ENCODE peak calls at places on chromosomes 3 and 15, in four cellular contexts. R, K, M and E are unnamed samples.

GRCh38 chr3:170811928-170812591 is 57.9 kb downstream of the RPL22L1 start:
- DNase-seq in R (peak), K (peak), M (peak), E (peak)

GRCh38 chr3:14212032-14212431 is 33.4 kb downstream of the LSM3 start:
- DNase-seq in R (no peak), K (no peak), M (no peak), E (no peak)

GRCh38 chr15:58755350-58755749 is 5.8 kb upstream of the ADAM10 start:
- DNase-seq in R (no peak), K (no peak), M (no peak), E (no peak)

GRCh38 chr3:85342915-85343314 is 384.1 kb downstream of the CADM2 start:
- DNase-seq in R (no peak), K (peak), M (peak), E (no peak)

GRCh38 chr15:72271895-72272212 is 500 bp downstream of the PARP6 start:
- DNase-seq in R (peak), K (peak), M (no peak), E (peak)

GRCh38 chr3:168977696-168978374 is 685.7 kb downstream of the MECOM start:
- DNase-seq in R (peak), K (no peak), M (no peak), E (peak)

GRCh38 chr3:143414571-143415253 is 295.1 kb downstream of the CHST2 start:
- DNase-seq in R (no peak), K (no peak), M (no peak), E (no peak)

GRCh38 chr15:68802373-68802772 is 18.3 kb downstream of the ANP32A start:
- DNase-seq in R (no peak), K (peak), M (no peak), E (no peak)

GRCh38 chr3:160224256-160224655 is 966 bp upstream of the C3orf80 start:
- DNase-seq in R (no peak), K (peak), M (no peak), E (no peak)

GRCh38 chr3:160224811-160225180 is 426 bp upstream of the C3orf80 start:
- DNase-seq in R (no peak), K (no peak), M (no peak), E (no peak)

GRCh38 chr3:160226740-160227048 is 1.5 kb downstream of the C3orf80 start:
- DNase-seq in R (no peak), K (no peak), M (no peak), E (no peak)

GRCh38 chr3:160226026-160226739 is 961 bp downstream of the C3orf80 start:
- DNase-seq in R (no peak), K (peak), M (peak), E (no peak)

DNA sequence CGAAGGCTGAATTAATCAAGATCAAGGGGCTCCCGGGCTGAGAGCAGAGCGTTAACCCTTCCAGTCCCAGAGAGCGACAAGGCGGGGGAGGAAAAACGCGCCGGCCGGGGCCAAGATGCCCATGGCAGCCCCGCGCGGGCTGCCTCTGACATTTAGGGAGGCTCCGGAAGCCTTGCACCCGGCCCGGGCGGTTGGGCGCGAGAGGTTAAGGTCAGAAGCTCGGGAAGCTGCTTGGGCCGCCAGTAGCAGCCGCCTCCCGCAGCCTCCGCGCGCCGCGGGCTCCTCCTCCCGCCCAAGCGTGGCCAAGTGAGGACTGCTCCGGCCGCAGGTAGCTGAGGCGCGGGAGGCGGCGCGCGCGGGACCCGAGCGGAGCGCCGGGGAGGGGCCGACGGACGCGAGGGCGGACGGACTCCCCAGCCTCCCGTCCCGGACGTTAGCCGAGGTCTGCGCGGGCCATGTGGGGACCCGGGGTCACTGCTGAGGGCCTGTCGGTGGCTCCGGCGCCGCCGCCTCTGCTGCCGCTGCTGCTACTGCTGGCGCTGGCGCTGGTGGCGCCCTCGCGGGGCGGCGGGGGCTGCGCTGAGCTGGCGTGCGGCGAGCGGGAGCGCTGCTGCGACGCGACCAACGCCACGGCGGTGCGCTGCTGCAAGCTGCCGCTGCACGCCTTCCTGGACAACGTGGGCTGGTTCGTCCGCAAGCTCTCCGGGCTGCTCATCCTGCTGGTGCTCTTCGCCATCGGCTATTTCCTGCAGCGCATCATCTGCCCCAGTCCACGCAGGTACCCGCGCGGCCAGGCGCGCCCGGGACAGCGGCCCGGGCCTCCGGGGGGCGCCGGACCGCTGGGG is at the start of gene C3orf80:
- DNase-seq in R (peak), K (peak), M (peak), E (peak)
- TF ChIP-seq CTCF in R (no peak), K (peak), M (no peak), E (no peak)

DNA sequence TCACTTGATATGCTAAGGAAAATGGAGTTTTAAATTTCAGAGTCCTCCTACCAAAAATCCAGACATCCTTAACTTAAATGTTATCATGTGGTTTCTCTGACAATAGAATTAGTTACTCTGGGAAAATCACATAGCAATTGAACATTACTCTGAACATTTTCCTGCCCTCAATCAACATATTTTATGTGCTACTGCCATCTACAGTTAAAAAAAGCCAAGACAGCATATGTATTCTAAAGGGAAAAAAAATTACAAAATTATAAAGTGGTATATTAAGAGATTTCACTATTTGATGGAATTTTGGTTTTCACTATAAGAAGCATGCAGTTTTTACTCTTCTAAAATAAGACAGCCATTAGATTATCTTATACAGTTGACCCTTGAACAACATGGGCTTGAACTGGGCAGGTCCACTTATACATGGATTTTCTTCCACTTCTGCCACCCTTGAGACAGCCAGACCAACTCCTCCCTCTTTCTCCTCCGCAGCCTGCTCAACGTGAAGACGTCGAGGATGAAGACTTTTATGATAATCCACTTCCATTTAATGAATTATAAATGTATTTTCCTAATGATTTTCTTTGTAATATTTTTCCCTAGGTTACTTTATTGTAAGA is 122.3 kb downstream of the ATP1B3 start:
- DNase-seq in R (peak), K (no peak), M (no peak), E (peak)
- TF ChIP-seq CTCF in R (peak), K (no peak), M (no peak), E (peak)

GRCh38 chr3:51819709-51820406 is 40.8 kb upstream of the IQCF6 start:
- DNase-seq in R (no peak), K (peak), M (peak), E (no peak)
- TF ChIP-seq CTCF in R (no peak), K (peak), M (peak), E (peak)

GRCh38 chr3:11643212-11644087 is at the start of gene VGLL4:
- DNase-seq in R (peak), K (peak), M (peak), E (peak)
- TF ChIP-seq CTCF in R (peak), K (peak), M (no peak), E (peak)

GRCh38 chr15:57306305-57306943 is 69.9 kb upstream of the CGNL1 start:
- DNase-seq in R (peak), K (peak), M (peak), E (peak)

GRCh38 chr15:57305009-57305408 is 71.3 kb upstream of the CGNL1 start:
- DNase-seq in R (no peak), K (no peak), M (no peak), E (no peak)

GRCh38 chr15:57310876-57311275 is 65.4 kb upstream of the CGNL1 start:
- DNase-seq in R (no peak), K (no peak), M (no peak), E (no peak)

GRCh38 chr15:57307527-57308193 is 68.6 kb upstream of the CGNL1 start:
- DNase-seq in R (no peak), K (peak), M (no peak), E (no peak)

GRCh38 chr15:57306944-57307411 is 69.3 kb upstream of the CGNL1 start:
- DNase-seq in R (no peak), K (no peak), M (no peak), E (no peak)
- TF ChIP-seq CTCF in R (no peak), K (peak), M (peak), E (no peak)

DNA sequence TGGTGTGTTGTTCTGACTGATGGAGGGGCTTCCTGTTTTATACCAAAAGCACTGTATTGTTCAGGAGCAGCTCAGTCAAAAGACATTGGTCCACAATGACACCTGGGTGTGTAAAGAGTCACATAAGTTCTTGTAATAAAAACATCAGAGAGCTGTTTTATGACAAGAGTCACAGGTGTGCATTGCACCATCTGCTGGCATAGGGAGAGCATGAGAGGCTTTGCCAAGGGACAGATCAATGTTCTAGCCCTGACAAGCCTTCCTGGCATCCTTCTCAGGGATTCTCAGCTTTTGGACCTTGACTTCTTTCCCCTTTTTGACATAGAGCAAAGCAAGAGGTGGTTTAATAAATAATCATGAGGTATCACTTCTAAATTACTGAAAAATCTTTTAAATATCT is 20.5 kb downstream of the ARPP21 start:
- DNase-seq in R (no peak), K (peak), M (no peak), E (no peak)
- TF ChIP-seq CTCF in R (no peak), K (peak), M (no peak), E (no peak)

GRCh38 chr3:185270262-185270955 is 16.6 kb upstream of the EHHADH start:
- DNase-seq in R (peak), K (peak), M (peak), E (peak)
- TF ChIP-seq CTCF in R (peak), K (peak), M (peak), E (peak)

GRCh38 chr3:12822725-12823373 is 18.5 kb downstream of the RPL32 start:
- DNase-seq in R (peak), K (no peak), M (no peak), E (peak)
- TF ChIP-seq CTCF in R (peak), K (peak), M (peak), E (peak)

GRCh38 chr15:32029862-32030781 is at the start of gene CHRNA7:
- DNase-seq in R (peak), K (peak), M (peak), E (peak)
- TF ChIP-seq CTCF in R (peak), K (peak), M (peak), E (no peak)

DNA sequence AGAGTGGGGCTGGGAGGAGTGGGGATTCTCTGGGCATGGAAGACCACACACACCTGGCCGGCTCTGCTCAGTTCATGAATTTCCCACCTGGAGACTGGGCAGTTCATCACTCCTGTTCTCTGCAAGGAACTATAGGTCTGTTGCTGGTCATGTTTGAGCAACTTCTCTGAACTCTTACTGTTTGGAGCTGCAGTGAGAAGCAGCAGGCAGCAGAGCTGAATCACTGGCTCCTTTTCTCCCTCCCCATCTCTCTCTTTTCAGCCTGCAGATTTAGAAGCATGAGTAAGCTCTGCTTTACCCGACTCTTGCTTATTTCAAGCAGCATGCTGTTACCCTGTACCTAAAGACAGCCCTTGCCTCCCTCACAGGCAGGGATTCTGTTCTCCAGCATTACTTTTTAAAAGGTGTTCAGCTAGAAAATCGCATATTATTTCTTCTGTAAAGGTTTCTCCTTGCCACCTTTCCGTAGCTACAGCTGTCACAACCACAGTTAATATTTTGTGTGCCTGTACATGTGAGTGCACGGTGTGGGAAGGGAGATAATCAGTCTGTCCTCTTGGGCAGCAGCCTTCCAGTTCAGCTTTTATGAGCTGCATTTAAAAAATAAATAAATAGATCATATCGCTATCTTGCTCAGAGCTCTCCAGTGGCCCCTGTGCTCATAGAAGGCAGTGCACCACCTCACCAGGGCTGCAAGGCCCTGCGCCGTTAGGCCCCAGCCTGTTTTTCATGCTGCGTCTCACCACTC is 131.6 kb downstream of the CHCHD6 start:
- DNase-seq in R (peak), K (no peak), M (no peak), E (peak)
- TF ChIP-seq CTCF in R (peak), K (peak), M (no peak), E (peak)